ENCODE peak calls at places on chromosome 5, in ten cellular contexts. K, U, D, A, X, W, V, R, P and S are unnamed samples.
A peak's percentile ranks its signal among the peaks of the same experiment; 100 is the strongest.

GRCh38 chr5:91910247-91910646 is 527.1 kb upstream of the ARRDC3 start:
- DNase-seq in V (no peak), D (no peak), U (no peak), A (no peak), X (no peak), P (no peak), K (no peak), R (no peak), W (no peak), S (no peak)

GRCh38 chr5:16135506-16135905 is 44.1 kb downstream of the MARCHF11 start:
- DNase-seq in X (no peak), A (no peak), P (no peak), W (no peak), K (no peak), D (no peak), R (no peak), U (no peak), V (no peak), S (no peak)

GRCh38 chr5:127561254-127561653 is 43.8 kb downstream of the PRRC1 start:
- DNase-seq in P (no peak), X (no peak), D (no peak), V (no peak), U (no peak), A (no peak), R (no peak), K (no peak), W (no peak), S (no peak)

GRCh38 chr5:81825237-81825636 is 74.3 kb upstream of the SSBP2 start:
- DNase-seq in R (peak; percentile 61), W (no peak), D (peak; percentile 87), K (peak; percentile 97), V (no peak), P (no peak), X (no peak), U (no peak), A (peak; percentile 87), S (no peak)

GRCh38 chr5:68169898-68170297 is 45.7 kb upstream of the PIK3R1 start:
- DNase-seq in W (no peak), K (no peak), A (no peak), P (no peak), X (peak; percentile 87), U (no peak), V (no peak), D (peak; percentile 35), R (no peak), S (no peak)

GRCh38 chr5:119411291-119411934 is 40.9 kb upstream of the HSD17B4 start:
- DNase-seq in R (no peak), V (no peak), W (no peak), K (no peak), P (no peak), U (no peak), A (no peak), X (no peak), D (no peak), S (no peak)

GRCh38 chr5:83244516-83244915 is 167.2 kb downstream of the XRCC4 start:
- DNase-seq in A (no peak), P (no peak), U (no peak), D (no peak), W (no peak), V (no peak), K (no peak), X (no peak), R (no peak), S (no peak)

GRCh38 chr5:150632305-150633160 is 7.9 kb upstream of the SYNPO start:
- DNase-seq in P (no peak), V (no peak), K (peak; percentile 73), A (no peak), R (no peak), X (no peak), W (no peak), D (no peak), U (no peak), S (no peak)

GRCh38 chr5:135339623-135340022 is 59.4 kb downstream of the MACROH2A1 start:
- DNase-seq in U (no peak), A (peak; percentile 18), X (no peak), P (no peak), R (no peak), K (no peak), D (no peak), V (no peak), W (no peak), S (no peak)

GRCh38 chr5:82018462-82018861 is 46.6 kb downstream of the ATG10 start:
- DNase-seq in W (no peak), U (no peak), V (no peak), X (no peak), K (no peak), D (peak; percentile 58), A (no peak), P (no peak), R (peak; percentile 55), S (no peak)

GRCh38 chr5:172795401-172795977 is 24.5 kb upstream of the DUSP1 start:
- DNase-seq in U (no peak), X (peak; percentile 100), A (peak; percentile 98), P (peak; percentile 97), R (no peak), D (peak; percentile 93), W (no peak), K (peak; percentile 94), V (no peak), S (no peak)

GRCh38 chr5:165928971-165929370 is 2362.5 kb upstream of the WWC1 start:
- DNase-seq in X (no peak), V (no peak), W (no peak), P (no peak), U (no peak), A (no peak), K (no peak), D (no peak), R (no peak), S (no peak)

GRCh38 chr5:168207450-168208029 is 83.9 kb upstream of the WWC1 start:
- DNase-seq in W (no peak), X (no peak), A (no peak), V (no peak), D (no peak), P (no peak), R (no peak), K (no peak), U (no peak), S (no peak)

GRCh38 chr5:143036146-143036927 is 266.2 kb downstream of the ARHGAP26 start:
- DNase-seq in P (no peak), R (no peak), X (no peak), A (no peak), W (no peak), V (no peak), D (no peak), K (no peak), U (no peak), S (no peak)

GRCh38 chr5:172760933-172761332 is 10.1 kb downstream of the DUSP1 start:
- DNase-seq in R (no peak), D (no peak), V (no peak), U (no peak), W (no peak), A (no peak), K (no peak), X (no peak), P (no peak), S (no peak)

GRCh38 chr5:1265026-1265425 is 29.8 kb downstream of the TERT start:
- DNase-seq in V (no peak), R (no peak), X (no peak), P (no peak), U (no peak), W (no peak), D (no peak), A (no peak), K (no peak), S (no peak)

GRCh38 chr5:90506221-90506620 is 23.2 kb downstream of the LYSMD3 start:
- DNase-seq in D (no peak), A (no peak), W (no peak), K (no peak), V (no peak), X (no peak), P (no peak), R (no peak), U (no peak), S (no peak)

GRCh38 chr5:66171349-66172344 is 27.5 kb downstream of the SREK1 start:
- DNase-seq in W (no peak), U (peak; percentile 13), A (no peak), D (no peak), R (no peak), P (no peak), K (no peak), X (no peak), V (peak; percentile 18), S (no peak)

GRCh38 chr5:147051193-147051592 is 172.6 kb upstream of the PPP2R2B start:
- DNase-seq in V (no peak), R (no peak), D (no peak), A (no peak), X (no peak), K (no peak), W (no peak), P (no peak), U (no peak), S (no peak)

GRCh38 chr5:171205375-171205774 is 103.7 kb upstream of the TLX3 start:
- DNase-seq in R (no peak), U (no peak), D (no peak), W (no peak), X (no peak), P (no peak), A (no peak), K (no peak), V (no peak), S (no peak)

GRCh38 chr5:139064613-139065012 is 133.6 kb downstream of the SIL1 start:
- DNase-seq in D (no peak), U (no peak), R (no peak), K (no peak), A (no peak), P (no peak), X (peak; percentile 47), V (no peak), W (no peak), S (no peak)

GRCh38 chr5:139955053-139955605 is 88.0 kb downstream of the NRG2 start:
- DNase-seq in W (no peak), A (no peak), K (no peak), V (no peak), P (no peak), D (no peak), U (no peak), X (no peak), R (no peak), S (no peak)

GRCh38 chr5:108054349-108054748 is 327.5 kb downstream of the FBXL17 start:
- DNase-seq in X (no peak), W (no peak), R (no peak), U (no peak), V (no peak), P (no peak), A (no peak), D (no peak), K (no peak), S (no peak)

GRCh38 chr5:88882321-88883038 is 504 bp downstream of the MEF2C start:
- DNase-seq in X (no peak), D (no peak), W (no peak), U (no peak), R (no peak), K (peak; percentile 63), V (no peak), P (no peak), A (no peak), S (no peak)

GRCh38 chr5:126794157-126794828 is 17.4 kb downstream of the LMNB1 start:
- DNase-seq in K (peak; percentile 22), P (no peak), V (no peak), W (no peak), R (no peak), A (no peak), U (no peak), X (no peak), D (no peak), S (no peak)

GRCh38 chr5:170597109-170597741 is 93.4 kb downstream of the KCNIP1 start:
- DNase-seq in A (no peak), P (no peak), U (no peak), W (peak; percentile 24), R (no peak), X (no peak), K (peak; percentile 97), D (no peak), V (no peak), S (no peak)

GRCh38 chr5:176564002-176564401 is 14.9 kb downstream of the CDHR2 start:
- DNase-seq in K (no peak), R (no peak), W (no peak), A (no peak), X (no peak), U (no peak), D (no peak), P (no peak), V (no peak), S (no peak)

GRCh38 chr5:180652346-180652745 is 2.9 kb upstream of the FLT4 start:
- DNase-seq in R (no peak), K (no peak), P (no peak), X (no peak), D (no peak), U (no peak), V (no peak), W (no peak), A (no peak), S (no peak)